ENCODE peak calls at places on chromosomes 5 and 9, in six cellular contexts. One of them, this sample, is unnamed.

GRCh38 chr5:103211858-103212500 is 46.6 kb upstream of the MACIR start:
- DNase-seq in lower lobe of right lung: no peak
- DNase-seq in uterus: no peak
- DNase-seq in PC-3: no peak
- DNase-seq in AG10803: peak; percentile 9
- DNase-seq in HepG2: no peak
- DNase-seq in this sample: no peak

GRCh38 chr5:73692166-73692640 is 66.2 kb downstream of the ARHGEF28 start:
- DNase-seq in PC-3: peak; percentile 63
- DNase-seq in HepG2: no peak
- DNase-seq in AG10803: peak; percentile 79
- DNase-seq in lower lobe of right lung: no peak
- DNase-seq in uterus: no peak
- DNase-seq in this sample: peak; percentile 18

GRCh38 chr5:95864944-95865504 is 42.5 kb upstream of the GLRX start:
- DNase-seq in uterus: no peak
- DNase-seq in PC-3: peak; percentile 40
- DNase-seq in HepG2: peak; percentile 99
- DNase-seq in lower lobe of right lung: no peak
- DNase-seq in AG10803: no peak
- DNase-seq in this sample: no peak

GRCh38 chr9:129121483-129121882 is 10.3 kb downstream of the PTPA start:
- DNase-seq in AG10803: peak; percentile 68
- DNase-seq in PC-3: no peak
- DNase-seq in HepG2: no peak
- DNase-seq in uterus: no peak
- DNase-seq in lower lobe of right lung: no peak
- DNase-seq in this sample: no peak

GRCh38 chr9:97176206-97176605 is 131.3 kb upstream of the CCDC180 start:
- DNase-seq in uterus: no peak
- DNase-seq in lower lobe of right lung: no peak
- DNase-seq in HepG2: no peak
- DNase-seq in PC-3: peak; percentile 31
- DNase-seq in AG10803: no peak
- DNase-seq in this sample: no peak

GRCh38 chr9:131627846-131628820 is 82.8 kb downstream of the PRRT1B start:
- DNase-seq in HepG2: no peak
- DNase-seq in uterus: no peak
- DNase-seq in PC-3: no peak
- DNase-seq in lower lobe of right lung: peak; percentile 88
- DNase-seq in AG10803: no peak
- DNase-seq in this sample: no peak

GRCh38 chr9:80188579-80188978 is 616.8 kb downstream of the TLE4 start:
- DNase-seq in uterus: no peak
- DNase-seq in HepG2: no peak
- DNase-seq in lower lobe of right lung: no peak
- DNase-seq in PC-3: no peak
- DNase-seq in AG10803: no peak
- DNase-seq in this sample: no peak

GRCh38 chr5:179381691-179382090 is 36.4 kb upstream of the ADAMTS2 start:
- DNase-seq in HepG2: no peak
- DNase-seq in PC-3: no peak
- DNase-seq in uterus: no peak
- DNase-seq in lower lobe of right lung: no peak
- DNase-seq in AG10803: no peak
- DNase-seq in this sample: no peak

GRCh38 chr9:35716236-35716635 is 15.8 kb downstream of the TLN1 start:
- DNase-seq in uterus: no peak
- DNase-seq in AG10803: peak; percentile 37
- DNase-seq in HepG2: no peak
- DNase-seq in lower lobe of right lung: no peak
- DNase-seq in PC-3: no peak
- DNase-seq in this sample: no peak

GRCh38 chr5:87541033-87541432 is 128.3 kb upstream of the CCNH start:
- DNase-seq in lower lobe of right lung: no peak
- DNase-seq in HepG2: no peak
- DNase-seq in AG10803: peak; percentile 37
- DNase-seq in PC-3: peak; percentile 90
- DNase-seq in uterus: peak; percentile 73
- DNase-seq in this sample: peak; percentile 25

DNA sequence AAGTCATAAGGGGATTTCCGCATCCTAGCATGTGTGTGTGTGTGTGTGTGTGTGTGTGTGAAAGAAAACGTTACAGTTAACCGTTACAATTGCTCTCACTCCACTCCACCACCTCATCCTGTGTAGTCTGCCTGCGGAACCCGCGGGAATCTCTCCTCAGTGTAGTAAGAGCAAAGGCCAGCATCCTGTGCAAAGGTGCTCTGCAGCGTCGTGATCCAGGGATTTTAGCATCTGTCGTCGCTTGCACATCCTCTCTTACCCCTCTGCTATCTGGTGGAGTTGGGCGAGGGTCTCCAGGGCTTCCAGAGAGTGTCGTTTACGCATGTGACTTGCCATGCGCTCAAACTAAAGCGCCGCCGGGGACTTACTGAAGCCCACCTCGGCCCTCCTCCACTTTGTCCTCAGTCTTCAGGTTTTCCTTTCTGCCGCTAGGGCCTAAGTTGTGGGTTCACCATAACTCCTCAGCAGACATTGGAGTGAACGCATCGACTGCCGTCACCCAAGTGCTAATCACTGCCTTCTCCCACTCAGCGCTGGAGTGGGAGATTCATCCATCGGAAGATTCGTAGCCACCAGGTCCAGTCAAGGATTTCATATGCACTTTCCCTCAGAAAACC is 3.9 kb downstream of the CDKN2B start:
- DNase-seq in HepG2: no peak
- DNase-seq in lower lobe of right lung: no peak
- DNase-seq in PC-3: no peak
- DNase-seq in AG10803: no peak
- DNase-seq in uterus: no peak
- DNase-seq in this sample: no peak
- TF ChIP-seq CTCF in HepG2: no peak
- TF ChIP-seq CTCF in lower lobe of right lung: no peak
- TF ChIP-seq CTCF in PC-3: no peak
- TF ChIP-seq CTCF in AG10803: no peak
- TF ChIP-seq CTCF in uterus: no peak
- TF ChIP-seq CTCF in this sample: no peak

GRCh38 chr9:38746303-38746702 is 26.4 kb upstream of the FAM240B start:
- DNase-seq in HepG2: no peak
- DNase-seq in PC-3: no peak
- DNase-seq in AG10803: no peak
- DNase-seq in lower lobe of right lung: no peak
- DNase-seq in uterus: no peak
- DNase-seq in this sample: no peak
- TF ChIP-seq CTCF in HepG2: no peak
- TF ChIP-seq CTCF in PC-3: no peak
- TF ChIP-seq CTCF in AG10803: no peak
- TF ChIP-seq CTCF in lower lobe of right lung: no peak
- TF ChIP-seq CTCF in uterus: no peak
- TF ChIP-seq CTCF in this sample: no peak

GRCh38 chr9:111752455-111752854 is 42.3 kb downstream of the SHOC1 start:
- DNase-seq in HepG2: no peak
- DNase-seq in uterus: no peak
- DNase-seq in PC-3: peak; percentile 51
- DNase-seq in lower lobe of right lung: no peak
- DNase-seq in AG10803: no peak
- DNase-seq in this sample: no peak
- TF ChIP-seq CTCF in HepG2: no peak
- TF ChIP-seq CTCF in uterus: no peak
- TF ChIP-seq CTCF in PC-3: no peak
- TF ChIP-seq CTCF in lower lobe of right lung: no peak
- TF ChIP-seq CTCF in AG10803: no peak
- TF ChIP-seq CTCF in this sample: no peak

GRCh38 chr9:136975624-136976023 is 1.7 kb upstream of the PTGDS start:
- DNase-seq in AG10803: peak; percentile 34
- DNase-seq in PC-3: no peak
- DNase-seq in lower lobe of right lung: peak; percentile 66
- DNase-seq in uterus: no peak
- DNase-seq in HepG2: peak; percentile 42
- DNase-seq in this sample: no peak
- TF ChIP-seq CTCF in AG10803: peak; percentile 27
- TF ChIP-seq CTCF in PC-3: no peak
- TF ChIP-seq CTCF in lower lobe of right lung: peak; percentile 49
- TF ChIP-seq CTCF in uterus: no peak
- TF ChIP-seq CTCF in HepG2: peak; percentile 75
- TF ChIP-seq CTCF in this sample: no peak

DNA sequence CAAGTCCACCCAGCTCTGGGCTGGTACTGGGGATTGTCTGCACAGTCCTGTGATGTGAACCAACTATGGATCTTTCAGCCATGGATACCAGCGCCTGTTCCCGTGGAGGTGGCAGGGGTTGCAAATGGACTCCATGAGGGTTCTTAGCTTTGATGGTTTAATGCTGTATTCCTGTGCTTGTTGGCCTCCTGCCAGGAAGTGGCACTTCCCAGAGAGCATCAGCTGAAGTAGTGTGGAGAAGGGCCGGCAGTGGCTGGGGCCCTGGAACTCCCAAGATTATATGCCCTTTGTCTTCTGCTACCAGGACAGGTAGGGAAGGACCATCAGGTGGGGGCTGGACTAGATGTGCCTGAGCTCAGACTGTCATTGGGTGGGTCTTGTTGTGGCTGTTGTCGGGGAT is 1104.8 kb upstream of the COX7C start:
- DNase-seq in uterus: no peak
- DNase-seq in lower lobe of right lung: peak; percentile 20
- DNase-seq in AG10803: no peak
- DNase-seq in HepG2: no peak
- DNase-seq in PC-3: no peak
- DNase-seq in this sample: no peak
- TF ChIP-seq CTCF in uterus: no peak
- TF ChIP-seq CTCF in lower lobe of right lung: no peak
- TF ChIP-seq CTCF in AG10803: no peak
- TF ChIP-seq CTCF in HepG2: no peak
- TF ChIP-seq CTCF in PC-3: no peak
- TF ChIP-seq CTCF in this sample: no peak

GRCh38 chr5:133497608-133498348 is 114.6 kb downstream of the FSTL4 start:
- DNase-seq in HepG2: no peak
- DNase-seq in uterus: no peak
- DNase-seq in AG10803: no peak
- DNase-seq in PC-3: no peak
- DNase-seq in lower lobe of right lung: no peak
- DNase-seq in this sample: no peak
- TF ChIP-seq CTCF in HepG2: no peak
- TF ChIP-seq CTCF in uterus: no peak
- TF ChIP-seq CTCF in AG10803: no peak
- TF ChIP-seq CTCF in PC-3: no peak
- TF ChIP-seq CTCF in lower lobe of right lung: no peak
- TF ChIP-seq CTCF in this sample: no peak